ENCODE peak calls at places on chromosomes 6 and 20, in seven cellular contexts. B is uterus, G is prostate gland, U is cardiac muscle cell, M is pancreas, T is psoas muscle, H is gastrocnemius medialis. Q is an unnamed sample.

GRCh38 chr6:136510299-136510698 is 39.9 kb downstream of the MAP7 start:
- DNase-seq in M (no peak), B (no peak), G (no peak), H (no peak), U (no peak), T (no peak), Q (no peak)

GRCh38 chr6:168319279-168320051 is at the start of gene DACT2:
- DNase-seq in H (no peak), B (no peak), T (no peak), G (peak), M (no peak), U (peak), Q (no peak)

GRCh38 chr6:3228046-3228671 is 706 bp upstream of the TUBB2B start:
- DNase-seq in M (no peak), U (no peak), T (no peak), H (no peak), G (no peak), B (no peak), Q (no peak)

GRCh38 chr20:7693761-7694160 is 246.5 kb downstream of the HAO1 start:
- DNase-seq in T (no peak), H (no peak), U (no peak), G (no peak), M (no peak), B (no peak), Q (no peak)

GRCh38 chr6:125053809-125054208 is 91.6 kb downstream of the RNF217 start:
- DNase-seq in U (no peak), B (no peak), G (no peak), H (no peak), M (no peak), T (no peak), Q (no peak)

GRCh38 chr6:105645166-105645565 is 242.3 kb upstream of the PREP start:
- DNase-seq in H (no peak), G (no peak), T (no peak), U (no peak), M (no peak), B (no peak), Q (no peak)

GRCh38 chr6:154509421-154510143 is 903 bp downstream of the CNKSR3 start:
- DNase-seq in H (peak), U (peak), T (peak), M (peak), B (peak), G (peak), Q (no peak)

GRCh38 chr6:130529569-130530149 is 163.8 kb downstream of the TMEM200A start:
- DNase-seq in M (no peak), T (no peak), H (no peak), G (no peak), B (no peak), U (no peak), Q (no peak)

GRCh38 chr6:4356899-4357659 is 221.7 kb upstream of the ECI2 start:
- DNase-seq in G (no peak), T (no peak), M (no peak), B (no peak), U (peak), H (no peak), Q (no peak)

GRCh38 chr6:70557998-70558397 is 8.7 kb upstream of the SDHAF4 start:
- DNase-seq in G (no peak), H (no peak), B (no peak), M (no peak), U (no peak), T (no peak), Q (no peak)

GRCh38 chr20:19598117-19598516 is 159.9 kb upstream of the RIN2 start:
- DNase-seq in B (no peak), U (no peak), T (no peak), M (no peak), H (no peak), G (no peak), Q (no peak)

GRCh38 chr20:34541264-34541901 is 17.1 kb upstream of the MAP1LC3A start:
- DNase-seq in T (no peak), G (no peak), M (no peak), H (no peak), B (no peak), U (no peak), Q (no peak)

GRCh38 chr6:99993533-99994251 is at the start of gene MCHR2:
- DNase-seq in M (peak), U (no peak), T (no peak), G (no peak), H (no peak), B (no peak), Q (no peak)

GRCh38 chr6:30981942-30982772 is 1.4 kb upstream of the MUC21 start:
- DNase-seq in M (no peak), U (peak), G (peak), T (no peak), B (peak), H (no peak), Q (no peak)

GRCh38 chr20:59940956-59941294 is 736 bp downstream of the FAM217B start:
- DNase-seq in H (no peak), M (no peak), T (no peak), B (no peak), G (no peak), U (no peak), Q (no peak)

GRCh38 chr6:38155144-38155543 is 335.6 kb downstream of the ZFAND3 start:
- DNase-seq in T (no peak), B (no peak), H (no peak), U (peak), M (no peak), G (no peak), Q (no peak)

GRCh38 chr6:12990162-12990561 is 273.6 kb downstream of the PHACTR1 start:
- DNase-seq in G (no peak), U (no peak), H (no peak), M (no peak), T (no peak), B (no peak), Q (no peak)

GRCh38 chr6:43873806-43874714 is 104.0 kb downstream of the VEGFA start:
- DNase-seq in T (peak), U (no peak), B (no peak), M (no peak), G (peak), H (no peak), Q (no peak)

GRCh38 chr6:28240517-28240916 is 11.6 kb downstream of the ZKSCAN4 start:
- DNase-seq in G (no peak), M (no peak), H (no peak), U (no peak), T (no peak), B (no peak), Q (no peak)

GRCh38 chr6:125994659-125995488 is 8.5 kb downstream of the TRMT11 start:
- DNase-seq in U (no peak), G (no peak), B (no peak), T (no peak), M (no peak), H (no peak), Q (no peak)

GRCh38 chr6:88626460-88626859 is 337.0 kb downstream of the RNGTT start:
- DNase-seq in H (no peak), B (no peak), G (no peak), T (no peak), M (no peak), U (peak), Q (no peak)

GRCh38 chr6:162554531-162554930 is 173.0 kb downstream of the PRKN start:
- DNase-seq in G (no peak), M (no peak), H (no peak), T (no peak), U (no peak), B (no peak), Q (no peak)

GRCh38 chr6:149907317-149907716 is 9.4 kb upstream of the RAET1E start:
- DNase-seq in G (no peak), M (no peak), H (no peak), U (no peak), T (no peak), B (no peak), Q (no peak)

GRCh38 chr20:20276806-20277530 is 90.9 kb upstream of the INSM1 start:
- DNase-seq in M (no peak), B (no peak), T (no peak), H (no peak), G (no peak), U (no peak), Q (no peak)

GRCh38 chr20:44780226-44780625 is 30.1 kb downstream of the RIMS4 start:
- DNase-seq in U (peak), H (no peak), B (no peak), T (no peak), M (no peak), G (no peak), Q (no peak)

GRCh38 chr6:21133902-21134301 is 459.6 kb upstream of the SOX4 start:
- DNase-seq in M (no peak), T (no peak), U (no peak), G (no peak), H (no peak), B (no peak), Q (no peak)

GRCh38 chr6:7615611-7616383 is 25.8 kb downstream of the SNRNP48 start:
- DNase-seq in M (no peak), U (peak), T (no peak), H (no peak), B (no peak), G (peak), Q (no peak)

GRCh38 chr6:131765853-131766135 is 42.0 kb upstream of the ENPP1 start:
- DNase-seq in T (no peak), U (no peak), G (no peak), M (no peak), B (no peak), H (no peak), Q (no peak)

GRCh38 chr6:22964334-22964733 is 395.0 kb downstream of the HDGFL1 start:
- DNase-seq in M (no peak), G (no peak), H (no peak), B (no peak), U (no peak), T (no peak), Q (no peak)

GRCh38 chr6:2448826-2449571 is 203.6 kb upstream of the GMDS start:
- DNase-seq in M (no peak), T (no peak), U (peak), H (no peak), G (peak), B (no peak), Q (no peak)

GRCh38 chr6:25312034-25312620 is 33.0 kb downstream of the CARMIL1 start:
- DNase-seq in B (no peak), H (no peak), M (no peak), U (peak), G (no peak), T (no peak), Q (no peak)

GRCh38 chr6:44228031-44228430 is 4.6 kb downstream of the SLC29A1 start:
- DNase-seq in H (no peak), G (no peak), T (no peak), B (no peak), U (no peak), M (no peak), Q (no peak)

DNA sequence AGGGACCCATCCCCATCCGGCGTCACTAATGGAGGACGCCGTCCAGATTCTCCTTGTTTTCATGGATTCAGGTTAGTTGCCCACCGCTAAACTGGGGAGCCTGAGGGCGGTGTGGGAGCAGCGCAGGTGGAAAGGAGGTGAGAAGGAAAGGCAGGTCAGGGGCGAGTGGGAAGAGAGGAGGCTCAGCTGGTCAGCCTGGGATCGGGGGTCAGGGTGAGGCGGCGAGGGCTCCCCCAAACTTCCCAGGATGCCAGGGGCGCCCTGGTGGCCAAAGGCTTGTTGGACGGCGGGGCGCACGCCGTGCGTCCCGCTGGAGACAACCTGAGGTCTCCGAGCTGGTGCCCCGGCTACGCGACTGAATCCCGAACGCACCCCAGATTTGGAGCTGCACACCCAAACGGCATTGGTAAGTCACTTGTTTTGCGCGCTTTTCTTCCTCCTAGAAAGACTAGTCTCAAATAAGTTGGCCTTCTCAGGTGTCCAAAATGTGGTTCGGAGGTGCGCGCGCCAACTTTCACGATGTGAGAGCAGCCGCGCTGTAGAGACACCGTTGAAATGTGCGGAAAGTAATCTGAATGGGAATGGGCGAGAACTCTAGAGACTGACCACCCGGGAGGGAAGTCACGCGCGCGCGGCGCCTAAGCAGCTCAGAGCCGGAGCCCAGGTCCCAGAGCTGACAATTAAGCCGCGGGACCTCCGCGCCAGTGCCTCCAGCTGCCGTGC is 9.7 kb downstream of the GNAS-AS1 start:
- DNase-seq in B (no peak), T (no peak), M (no peak), G (no peak), U (no peak), H (no peak), Q (no peak)
- H3K4me3 ChIP-seq in B (no peak), T (no peak), M (no peak), G (no peak), U (no peak), H (no peak), Q (no peak)

GRCh38 chr20:37295001-37295400 is 5.5 kb downstream of the MANBAL start:
- DNase-seq in M (no peak), H (no peak), G (no peak), B (peak), U (peak), T (no peak), Q (no peak)
- H3K4me3 ChIP-seq in M (no peak), H (no peak), G (no peak), B (no peak), U (no peak), T (no peak), Q (no peak)

GRCh38 chr6:11685411-11686093 is 93.1 kb downstream of the ADTRP start:
- DNase-seq in M (no peak), T (no peak), H (no peak), G (no peak), B (no peak), U (peak), Q (no peak)
- H3K4me3 ChIP-seq in M (no peak), T (no peak), H (no peak), G (no peak), B (no peak), U (no peak), Q (no peak)

GRCh38 chr20:51862796-51863195 is 60.5 kb upstream of the SALL4 start:
- DNase-seq in G (no peak), U (no peak), T (no peak), B (no peak), M (no peak), H (no peak), Q (no peak)

GRCh38 chr20:51861726-51862466 is 59.6 kb upstream of the SALL4 start:
- DNase-seq in M (no peak), G (no peak), T (no peak), B (no peak), H (no peak), U (no peak), Q (no peak)

GRCh38 chr20:51864967-51865366 is 62.6 kb upstream of the SALL4 start:
- DNase-seq in U (no peak), T (no peak), H (no peak), B (no peak), M (no peak), G (no peak), Q (no peak)

GRCh38 chr20:51854912-51855311 is 52.6 kb upstream of the SALL4 start:
- DNase-seq in U (peak), M (no peak), H (no peak), B (no peak), G (no peak), T (no peak), Q (no peak)

DNA sequence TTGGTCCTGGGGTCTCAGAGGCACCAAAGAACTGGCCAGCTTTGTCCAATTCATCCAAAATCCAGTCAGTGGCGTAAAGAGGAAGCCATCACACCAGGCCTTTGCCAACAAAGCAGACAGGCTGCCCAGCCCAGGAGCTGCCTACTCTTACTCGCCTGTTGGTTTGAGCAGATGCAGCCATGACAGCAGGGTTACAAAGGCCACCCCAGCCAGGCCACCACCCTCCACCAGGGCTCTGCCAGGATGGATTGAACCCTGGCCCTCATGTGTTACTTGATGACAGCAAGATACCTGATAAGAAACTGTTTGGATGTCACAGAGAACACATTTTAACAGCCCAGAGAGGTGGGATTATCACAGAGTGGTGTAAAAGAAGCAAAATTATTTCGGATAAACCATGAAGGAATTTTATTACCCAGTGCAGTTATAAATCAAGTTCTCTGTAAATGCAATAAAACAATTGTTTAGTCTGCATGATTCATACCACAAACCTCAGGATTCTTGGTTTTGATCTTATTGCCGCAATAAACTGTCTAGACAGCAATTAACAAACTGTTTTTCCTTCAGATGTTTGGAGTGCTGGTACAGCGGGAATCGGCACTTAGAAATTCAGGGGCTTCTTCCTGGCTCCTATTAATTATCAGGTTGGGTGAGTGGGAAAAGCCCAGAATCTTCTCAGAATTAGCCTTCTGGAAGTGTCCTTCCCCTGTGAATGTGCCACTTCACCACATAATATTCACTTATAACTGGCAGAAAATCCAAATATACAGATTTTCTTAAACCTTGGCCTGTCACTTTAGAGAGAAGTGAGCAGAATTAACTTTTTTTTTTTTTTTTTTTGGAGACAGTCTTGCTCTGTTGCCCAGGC is 57.9 kb upstream of the SALL4 start:
- DNase-seq in T (no peak), M (no peak), U (peak), G (peak), H (no peak), B (no peak), Q (no peak)
- H3K4me3 ChIP-seq in T (no peak), M (no peak), U (no peak), G (no peak), H (no peak), B (no peak), Q (no peak)

DNA sequence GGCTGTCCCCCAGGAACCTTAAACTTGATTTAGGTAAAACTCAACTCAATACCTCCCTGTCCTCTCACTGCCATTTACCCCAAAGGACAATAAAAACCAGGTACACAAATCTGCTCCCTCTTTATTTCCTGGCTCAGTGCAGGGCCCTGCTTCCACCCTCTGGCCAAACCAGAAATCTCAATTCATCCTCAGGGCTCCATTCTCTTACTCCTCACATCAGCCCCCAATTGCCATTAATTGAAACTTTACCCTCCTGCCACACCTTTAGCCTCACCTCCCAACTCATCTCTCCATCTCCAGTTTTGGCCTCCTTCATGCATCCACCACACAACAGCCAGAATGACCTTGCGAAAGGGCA is 10.5 kb downstream of the ZBTB2 start:
- DNase-seq in B (no peak), G (no peak), T (no peak), M (no peak), H (no peak), U (no peak), Q (no peak)
- H3K4me3 ChIP-seq in B (no peak), G (no peak), T (no peak), M (no peak), H (no peak), U (no peak), Q (no peak)

DNA sequence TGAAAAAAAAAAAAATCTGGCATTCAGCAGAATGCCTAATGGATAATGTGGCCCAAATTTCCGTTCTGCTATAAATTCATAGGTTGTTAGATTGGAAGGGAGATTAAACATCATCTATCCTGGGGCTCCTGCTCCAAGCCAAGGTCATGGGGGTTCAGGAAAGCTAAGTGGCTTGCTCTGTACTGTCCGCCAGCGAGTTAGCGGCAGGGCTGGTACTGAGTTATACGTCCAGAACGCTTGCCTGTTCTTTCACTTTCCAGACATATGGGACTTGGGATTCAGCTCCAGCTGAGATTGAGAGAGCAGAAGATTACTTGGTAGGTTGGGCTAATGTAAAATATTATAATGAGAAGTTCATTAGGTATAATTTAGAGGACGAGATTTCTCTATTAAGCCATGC is 858 bp downstream of the RWDD1 start:
- DNase-seq in G (no peak), M (no peak), B (no peak), H (no peak), T (peak), U (peak), Q (no peak)
- H3K4me3 ChIP-seq in G (peak), M (peak), B (peak), H (peak), T (peak), U (peak), Q (peak)

GRCh38 chr6:33073431-33073871 is at the start of gene HLA-DPA1:
- DNase-seq in G (no peak), T (no peak), U (peak), M (no peak), B (peak), H (peak), Q (no peak)
- H3K4me3 ChIP-seq in G (peak), T (peak), U (no peak), M (peak), B (peak), H (peak), Q (peak)

Q was measured in thoracic aorta.